ENCODE peak calls at places on chromosomes 12 and 14, in nine cellular contexts. One of them, this sample, is unnamed.

GRCh38 chr12:2960432-2960956 is 1.3 kb downstream of the TEAD4 start:
- DNase-seq in stomach: no peak
- DNase-seq in K562: no peak
- DNase-seq in transverse colon: no peak
- DNase-seq in HCT116: no peak
- DNase-seq in suprapubic skin: no peak
- DNase-seq in prostate gland: no peak
- DNase-seq in esophagus muscularis mucosa: no peak
- DNase-seq in HepG2: peak
- DNase-seq in this sample: no peak

GRCh38 chr14:65131176-65131765 is 29.0 kb upstream of the MAX start:
- DNase-seq in suprapubic skin: no peak
- DNase-seq in HepG2: no peak
- DNase-seq in HCT116: peak
- DNase-seq in transverse colon: peak
- DNase-seq in prostate gland: peak
- DNase-seq in K562: no peak
- DNase-seq in stomach: no peak
- DNase-seq in esophagus muscularis mucosa: no peak
- DNase-seq in this sample: peak

GRCh38 chr12:46533723-46534122 is 161.2 kb upstream of the SLC38A2 start:
- DNase-seq in stomach: no peak
- DNase-seq in esophagus muscularis mucosa: no peak
- DNase-seq in K562: no peak
- DNase-seq in transverse colon: no peak
- DNase-seq in HepG2: no peak
- DNase-seq in suprapubic skin: no peak
- DNase-seq in HCT116: no peak
- DNase-seq in prostate gland: no peak
- DNase-seq in this sample: no peak

GRCh38 chr12:49577589-49578315 is 9.8 kb upstream of the MCRS1 start:
- DNase-seq in stomach: no peak
- DNase-seq in transverse colon: no peak
- DNase-seq in HepG2: no peak
- DNase-seq in prostate gland: no peak
- DNase-seq in esophagus muscularis mucosa: no peak
- DNase-seq in HCT116: no peak
- DNase-seq in K562: no peak
- DNase-seq in suprapubic skin: no peak
- DNase-seq in this sample: no peak

GRCh38 chr12:7959278-7960063 is 23.5 kb upstream of the SLC2A3 start:
- DNase-seq in stomach: no peak
- DNase-seq in suprapubic skin: no peak
- DNase-seq in esophagus muscularis mucosa: no peak
- DNase-seq in HepG2: peak
- DNase-seq in prostate gland: no peak
- DNase-seq in transverse colon: peak
- DNase-seq in K562: peak
- DNase-seq in HCT116: no peak
- DNase-seq in this sample: peak

GRCh38 chr14:70641548-70642312 is at the start of gene TTC9:
- DNase-seq in K562: peak
- DNase-seq in suprapubic skin: no peak
- DNase-seq in HCT116: no peak
- DNase-seq in stomach: peak
- DNase-seq in prostate gland: no peak
- DNase-seq in transverse colon: peak
- DNase-seq in esophagus muscularis mucosa: no peak
- DNase-seq in HepG2: no peak
- DNase-seq in this sample: peak

GRCh38 chr14:35944847-35945246 is 118.7 kb downstream of the BRMS1L start:
- DNase-seq in transverse colon: peak
- DNase-seq in stomach: no peak
- DNase-seq in esophagus muscularis mucosa: peak
- DNase-seq in HCT116: peak
- DNase-seq in HepG2: peak
- DNase-seq in prostate gland: no peak
- DNase-seq in suprapubic skin: no peak
- DNase-seq in K562: peak
- DNase-seq in this sample: peak

GRCh38 chr14:53331247-53331646 is 178.1 kb upstream of the DDHD1 start:
- DNase-seq in suprapubic skin: no peak
- DNase-seq in K562: no peak
- DNase-seq in esophagus muscularis mucosa: no peak
- DNase-seq in transverse colon: no peak
- DNase-seq in HCT116: no peak
- DNase-seq in HepG2: no peak
- DNase-seq in prostate gland: no peak
- DNase-seq in stomach: no peak
- DNase-seq in this sample: no peak

GRCh38 chr14:80491131-80491530 is 279.8 kb upstream of the DIO2 start:
- DNase-seq in K562: no peak
- DNase-seq in stomach: no peak
- DNase-seq in suprapubic skin: no peak
- DNase-seq in HCT116: no peak
- DNase-seq in HepG2: peak
- DNase-seq in esophagus muscularis mucosa: no peak
- DNase-seq in prostate gland: no peak
- DNase-seq in transverse colon: peak
- DNase-seq in this sample: peak

GRCh38 chr14:34489324-34489723 is 27.3 kb upstream of the SPTSSA start:
- DNase-seq in HepG2: no peak
- DNase-seq in HCT116: no peak
- DNase-seq in transverse colon: no peak
- DNase-seq in stomach: no peak
- DNase-seq in K562: no peak
- DNase-seq in prostate gland: no peak
- DNase-seq in esophagus muscularis mucosa: no peak
- DNase-seq in suprapubic skin: no peak
- DNase-seq in this sample: no peak

GRCh38 chr12:47033081-47033480 is 46.3 kb upstream of the PCED1B start:
- DNase-seq in stomach: no peak
- DNase-seq in suprapubic skin: no peak
- DNase-seq in prostate gland: peak
- DNase-seq in transverse colon: peak
- DNase-seq in K562: no peak
- DNase-seq in HCT116: no peak
- DNase-seq in HepG2: no peak
- DNase-seq in esophagus muscularis mucosa: no peak
- DNase-seq in this sample: peak

GRCh38 chr12:123907021-123907420 is 65.6 kb downstream of the CCDC92 start:
- DNase-seq in stomach: no peak
- DNase-seq in suprapubic skin: no peak
- DNase-seq in prostate gland: no peak
- DNase-seq in K562: no peak
- DNase-seq in transverse colon: no peak
- DNase-seq in esophagus muscularis mucosa: no peak
- DNase-seq in HCT116: no peak
- DNase-seq in HepG2: no peak
- DNase-seq in this sample: no peak

GRCh38 chr14:68099348-68100045 is 279.9 kb downstream of the RAD51B start:
- DNase-seq in transverse colon: no peak
- DNase-seq in HCT116: no peak
- DNase-seq in esophagus muscularis mucosa: no peak
- DNase-seq in prostate gland: peak
- DNase-seq in stomach: no peak
- DNase-seq in suprapubic skin: no peak
- DNase-seq in HepG2: no peak
- DNase-seq in K562: no peak
- DNase-seq in this sample: no peak

GRCh38 chr14:100135784-100136183 is 23.7 kb downstream of the DEGS2 start:
- DNase-seq in stomach: no peak
- DNase-seq in HCT116: no peak
- DNase-seq in prostate gland: no peak
- DNase-seq in suprapubic skin: no peak
- DNase-seq in K562: no peak
- DNase-seq in transverse colon: no peak
- DNase-seq in esophagus muscularis mucosa: no peak
- DNase-seq in HepG2: no peak
- DNase-seq in this sample: peak

GRCh38 chr12:10182662-10183061 is 3.8 kb downstream of the TMEM52B start:
- DNase-seq in esophagus muscularis mucosa: no peak
- DNase-seq in stomach: no peak
- DNase-seq in HCT116: no peak
- DNase-seq in HepG2: no peak
- DNase-seq in prostate gland: no peak
- DNase-seq in K562: no peak
- DNase-seq in suprapubic skin: no peak
- DNase-seq in transverse colon: no peak
- DNase-seq in this sample: no peak

GRCh38 chr12:109389146-109389545 is 41.4 kb downstream of the MYO1H start:
- DNase-seq in stomach: no peak
- DNase-seq in K562: peak
- DNase-seq in suprapubic skin: no peak
- DNase-seq in transverse colon: no peak
- DNase-seq in esophagus muscularis mucosa: no peak
- DNase-seq in prostate gland: no peak
- DNase-seq in HCT116: no peak
- DNase-seq in HepG2: peak
- DNase-seq in this sample: peak

DNA sequence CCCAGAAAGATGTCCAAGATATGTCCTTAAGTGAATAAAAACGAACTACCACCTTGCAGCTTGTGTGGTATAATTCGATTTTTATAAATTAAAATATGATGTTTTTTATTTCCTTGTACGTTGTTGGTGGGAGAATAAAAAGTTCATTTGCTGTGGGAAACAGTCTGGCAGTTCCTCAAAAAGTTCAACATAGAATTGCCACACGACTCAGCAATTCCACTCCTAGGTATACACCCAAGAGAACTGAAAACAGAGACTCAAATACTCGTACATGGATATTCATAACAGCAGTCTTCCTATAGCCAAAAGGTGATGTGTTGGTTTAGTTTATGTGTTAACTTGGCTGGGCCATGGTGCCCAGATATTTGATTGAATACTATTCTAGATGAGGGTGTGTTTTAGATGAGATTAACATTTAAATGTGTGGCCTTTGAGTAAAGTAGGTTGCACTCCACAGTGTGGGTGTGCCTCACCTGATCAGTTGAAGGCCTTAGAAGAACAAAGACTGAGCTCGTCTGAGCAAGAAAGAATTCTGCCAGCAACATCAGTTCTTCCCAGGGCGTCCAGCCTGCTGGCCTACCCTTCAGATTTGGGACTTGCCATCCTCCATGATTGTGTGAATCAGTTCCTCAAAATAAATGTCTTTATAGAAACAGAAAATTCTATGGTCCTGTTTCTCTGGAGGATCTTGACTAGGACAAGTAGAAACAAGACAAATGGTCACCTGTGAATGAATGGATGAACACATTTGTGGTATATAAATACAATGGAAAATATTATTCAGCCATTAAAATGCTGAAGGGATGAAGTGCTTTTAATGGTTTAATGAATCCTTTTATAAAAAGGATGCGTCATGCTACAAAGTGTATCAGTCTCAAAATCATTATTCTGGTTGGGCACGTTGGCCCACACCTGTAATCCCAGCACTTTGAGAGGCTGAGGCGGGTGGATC is 5.1 kb upstream of the DENR start:
- DNase-seq in esophagus muscularis mucosa: no peak
- DNase-seq in HepG2: no peak
- DNase-seq in stomach: no peak
- DNase-seq in prostate gland: no peak
- DNase-seq in suprapubic skin: no peak
- DNase-seq in K562: no peak
- DNase-seq in transverse colon: no peak
- DNase-seq in HCT116: no peak
- DNase-seq in this sample: no peak
- TF ChIP-seq POLR2AphosphoS5 in esophagus muscularis mucosa: no peak
- TF ChIP-seq POLR2AphosphoS5 in HepG2: no peak
- TF ChIP-seq POLR2AphosphoS5 in stomach: no peak
- TF ChIP-seq POLR2AphosphoS5 in prostate gland: no peak
- TF ChIP-seq POLR2AphosphoS5 in suprapubic skin: no peak
- TF ChIP-seq POLR2AphosphoS5 in K562: no peak
- TF ChIP-seq POLR2AphosphoS5 in transverse colon: no peak
- TF ChIP-seq POLR2AphosphoS5 in HCT116: no peak
- TF ChIP-seq POLR2AphosphoS5 in this sample: no peak

DNA sequence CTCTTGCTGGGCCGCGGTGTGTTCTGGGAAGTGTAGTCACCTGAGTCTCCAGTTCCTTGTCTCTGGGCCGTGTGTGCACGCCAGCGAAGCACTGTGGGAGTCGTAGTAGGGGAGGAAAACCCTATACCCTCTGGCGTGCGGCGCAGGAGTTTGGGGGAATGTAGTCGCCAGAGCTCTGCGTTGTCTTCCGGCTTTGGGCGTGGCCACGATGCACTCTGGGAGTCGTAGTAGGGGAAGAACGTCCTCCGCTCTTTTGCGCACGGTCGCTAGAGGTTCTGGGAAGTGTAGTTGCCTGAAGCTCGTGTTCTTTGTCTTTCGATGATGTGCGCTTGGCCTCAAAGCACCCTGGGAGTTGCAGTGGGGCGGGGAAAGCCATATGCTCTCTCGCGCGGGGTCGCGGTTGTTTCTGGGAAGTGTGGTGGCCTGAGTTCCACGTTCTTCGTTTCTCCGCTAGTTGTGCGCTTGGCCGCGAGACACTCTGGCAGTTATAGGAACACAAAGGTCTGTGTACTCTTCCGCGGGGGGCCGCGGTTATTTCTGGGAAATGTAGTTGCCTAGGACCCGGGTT is 588 bp upstream of the ZNF140 start:
- DNase-seq in stomach: peak
- DNase-seq in transverse colon: peak
- DNase-seq in suprapubic skin: peak
- DNase-seq in HCT116: no peak
- DNase-seq in K562: peak
- DNase-seq in esophagus muscularis mucosa: peak
- DNase-seq in HepG2: peak
- DNase-seq in prostate gland: peak
- DNase-seq in this sample: peak
- TF ChIP-seq POLR2AphosphoS5 in stomach: peak
- TF ChIP-seq POLR2AphosphoS5 in transverse colon: peak
- TF ChIP-seq POLR2AphosphoS5 in suprapubic skin: peak
- TF ChIP-seq POLR2AphosphoS5 in HCT116: no peak
- TF ChIP-seq POLR2AphosphoS5 in K562: peak
- TF ChIP-seq POLR2AphosphoS5 in esophagus muscularis mucosa: peak
- TF ChIP-seq POLR2AphosphoS5 in HepG2: peak
- TF ChIP-seq POLR2AphosphoS5 in prostate gland: peak
- TF ChIP-seq POLR2AphosphoS5 in this sample: no peak

DNA sequence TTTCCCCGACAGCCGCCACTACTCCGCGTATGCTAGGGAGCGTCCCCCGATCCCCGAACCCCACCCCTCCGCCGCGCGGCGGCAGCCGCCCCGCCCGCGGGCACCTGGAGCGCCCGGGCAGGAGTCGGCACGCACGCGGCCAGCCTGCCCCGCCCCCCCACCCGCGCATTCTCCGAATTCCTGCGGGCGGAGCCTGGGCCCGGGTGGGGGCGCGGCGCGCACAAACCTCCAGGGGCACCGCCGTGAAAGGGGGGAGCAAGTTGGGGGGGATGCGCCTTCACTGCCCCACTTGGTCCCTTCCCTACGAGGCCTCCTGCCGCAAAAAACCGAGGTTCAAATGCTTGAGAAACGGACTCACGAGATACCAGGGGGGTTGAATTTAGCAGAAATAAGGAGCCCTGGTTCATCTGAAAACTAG is 1.7 kb downstream of the AJUBA start:
- DNase-seq in esophagus muscularis mucosa: no peak
- DNase-seq in transverse colon: peak
- DNase-seq in suprapubic skin: peak
- DNase-seq in HCT116: no peak
- DNase-seq in K562: no peak
- DNase-seq in prostate gland: peak
- DNase-seq in stomach: peak
- DNase-seq in HepG2: peak
- DNase-seq in this sample: peak
- TF ChIP-seq POLR2AphosphoS5 in esophagus muscularis mucosa: peak
- TF ChIP-seq POLR2AphosphoS5 in transverse colon: no peak
- TF ChIP-seq POLR2AphosphoS5 in suprapubic skin: no peak
- TF ChIP-seq POLR2AphosphoS5 in HCT116: peak
- TF ChIP-seq POLR2AphosphoS5 in K562: no peak
- TF ChIP-seq POLR2AphosphoS5 in prostate gland: no peak
- TF ChIP-seq POLR2AphosphoS5 in stomach: no peak
- TF ChIP-seq POLR2AphosphoS5 in HepG2: peak
- TF ChIP-seq POLR2AphosphoS5 in this sample: no peak

GRCh38 chr12:6461401-6462233 is 8.9 kb downstream of the VAMP1 start:
- DNase-seq in stomach: peak
- DNase-seq in suprapubic skin: no peak
- DNase-seq in esophagus muscularis mucosa: no peak
- DNase-seq in transverse colon: peak
- DNase-seq in HepG2: no peak
- DNase-seq in K562: no peak
- DNase-seq in prostate gland: peak
- DNase-seq in HCT116: no peak
- DNase-seq in this sample: no peak
- TF ChIP-seq POLR2AphosphoS5 in stomach: no peak
- TF ChIP-seq POLR2AphosphoS5 in suprapubic skin: no peak
- TF ChIP-seq POLR2AphosphoS5 in esophagus muscularis mucosa: no peak
- TF ChIP-seq POLR2AphosphoS5 in transverse colon: peak
- TF ChIP-seq POLR2AphosphoS5 in HepG2: no peak
- TF ChIP-seq POLR2AphosphoS5 in K562: no peak
- TF ChIP-seq POLR2AphosphoS5 in prostate gland: no peak
- TF ChIP-seq POLR2AphosphoS5 in HCT116: no peak
- TF ChIP-seq POLR2AphosphoS5 in this sample: no peak

This sample was measured in GM23338.